ENCODE peak calls at places on chromosomes 5 and 9, in four cellular contexts. S, A, Q and K are unnamed samples.

GRCh38 chr5:144183254-144183889 is 12.7 kb downstream of the KCTD16 start:
- DNase-seq in S (no peak), A (peak), Q (peak), K (peak)

GRCh38 chr9:89357331-89358197 is 39.3 kb downstream of the SECISBP2 start:
- DNase-seq in S (peak), A (no peak), Q (no peak), K (no peak)

GRCh38 chr9:137682431-137682991 is 63.7 kb downstream of the EHMT1 start:
- DNase-seq in S (no peak), A (no peak), Q (peak), K (no peak)

GRCh38 chr9:4620881-4621555 is 41.1 kb upstream of the PLPP6 start:
- DNase-seq in S (no peak), A (peak), Q (peak), K (peak)

GRCh38 chr5:22500521-22500920 is 352.6 kb downstream of the CDH12 start:
- DNase-seq in S (no peak), A (no peak), Q (no peak), K (no peak)

GRCh38 chr9:86695904-86696424 is 251.3 kb downstream of the GAS1 start:
- DNase-seq in S (no peak), A (peak), Q (no peak), K (peak)

GRCh38 chr5:99955006-99955405 is 580.2 kb upstream of the FAM174A start:
- DNase-seq in S (no peak), A (no peak), Q (no peak), K (no peak)

GRCh38 chr5:159100022-159100927 is 559 bp upstream of the EBF1 start:
- DNase-seq in S (peak), A (peak), Q (peak), K (peak)

GRCh38 chr5:137342764-137343163 is 156.4 kb downstream of the SPOCK1 start:
- DNase-seq in S (no peak), A (no peak), Q (no peak), K (peak)

GRCh38 chr5:165495829-165496380 is 1990.5 kb downstream of the MAT2B start:
- DNase-seq in S (no peak), A (peak), Q (no peak), K (peak)

GRCh38 chr5:126884269-126884819 is 107.4 kb downstream of the LMNB1 start:
- DNase-seq in S (no peak), A (peak), Q (no peak), K (peak)

GRCh38 chr5:181235689-181236366 is 7.9 kb downstream of the RACK1 start:
- DNase-seq in S (no peak), A (no peak), Q (no peak), K (no peak)

GRCh38 chr5:72596956-72597355 is 89.7 kb upstream of the ZNF366 start:
- DNase-seq in S (no peak), A (peak), Q (no peak), K (peak)

GRCh38 chr9:121651014-121651294 is 480 bp upstream of the DAB2IP start:
- DNase-seq in S (no peak), A (no peak), Q (no peak), K (no peak)

GRCh38 chr5:77771452-77771851 is 4.7 kb downstream of the TBCA start:
- DNase-seq in S (no peak), A (no peak), Q (no peak), K (no peak)

GRCh38 chr5:87899109-87900100 is 369.2 kb downstream of the TMEM161B start:
- DNase-seq in S (no peak), A (peak), Q (peak), K (no peak)

GRCh38 chr9:115136379-115136778 is 18.4 kb upstream of the TNC start:
- DNase-seq in S (no peak), A (no peak), Q (no peak), K (no peak)

GRCh38 chr5:139925650-139926640 is 117.2 kb downstream of the NRG2 start:
- DNase-seq in S (no peak), A (no peak), Q (no peak), K (peak)

GRCh38 chr5:80255752-80256479 is at the start of gene SERINC5:
- DNase-seq in S (peak), A (peak), Q (peak), K (peak)

GRCh38 chr9:19114680-19115270 is 12.1 kb upstream of the HAUS6 start:
- DNase-seq in S (no peak), A (peak), Q (no peak), K (no peak)

GRCh38 chr9:89104821-89105220 is 73.8 kb downstream of the SHC3 start:
- DNase-seq in S (no peak), A (no peak), Q (no peak), K (no peak)

GRCh38 chr5:14112998-14113652 is 30.0 kb upstream of the TRIO start:
- DNase-seq in S (no peak), A (no peak), Q (no peak), K (no peak)

GRCh38 chr9:34512131-34513078 is 10.4 kb downstream of the ENHO start:
- DNase-seq in S (no peak), A (no peak), Q (no peak), K (no peak)

GRCh38 chr5:41795125-41795524 is 75.1 kb downstream of the OXCT1 start:
- DNase-seq in S (no peak), A (no peak), Q (no peak), K (no peak)

GRCh38 chr5:15365040-15365439 is 134.9 kb upstream of the FBXL7 start:
- DNase-seq in S (no peak), A (peak), Q (no peak), K (peak)

DNA sequence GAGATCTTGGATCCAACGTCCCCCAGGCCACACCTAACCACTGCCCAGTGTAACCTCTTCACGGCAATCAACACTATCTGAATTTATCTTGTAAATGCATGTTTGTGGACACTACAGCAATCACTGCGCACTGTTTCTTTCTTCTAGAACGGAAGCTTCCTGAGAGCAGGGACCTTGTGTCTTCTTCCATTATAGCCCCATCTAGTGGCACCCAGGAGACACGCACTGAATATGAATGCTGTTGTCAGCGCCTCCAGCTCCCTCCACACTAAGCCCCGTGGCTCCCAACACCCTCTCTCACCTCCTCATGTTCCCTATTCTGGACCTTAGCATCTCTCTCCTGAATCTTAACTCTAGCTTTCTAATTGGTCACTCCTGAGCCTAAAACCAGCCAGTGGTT is 72.7 kb downstream of the SMIM23 start:
- DNase-seq in S (no peak), A (peak), Q (peak), K (no peak)
- TF ChIP-seq CTCF in S (no peak), A (peak), Q (peak), K (peak)

GRCh38 chr5:61163905-61164304 is 1.6 kb upstream of the SMIM15 start:
- DNase-seq in S (no peak), A (no peak), Q (no peak), K (no peak)
- H3K4me3 ChIP-seq in S (no peak), A (no peak), Q (peak), K (peak)

DNA sequence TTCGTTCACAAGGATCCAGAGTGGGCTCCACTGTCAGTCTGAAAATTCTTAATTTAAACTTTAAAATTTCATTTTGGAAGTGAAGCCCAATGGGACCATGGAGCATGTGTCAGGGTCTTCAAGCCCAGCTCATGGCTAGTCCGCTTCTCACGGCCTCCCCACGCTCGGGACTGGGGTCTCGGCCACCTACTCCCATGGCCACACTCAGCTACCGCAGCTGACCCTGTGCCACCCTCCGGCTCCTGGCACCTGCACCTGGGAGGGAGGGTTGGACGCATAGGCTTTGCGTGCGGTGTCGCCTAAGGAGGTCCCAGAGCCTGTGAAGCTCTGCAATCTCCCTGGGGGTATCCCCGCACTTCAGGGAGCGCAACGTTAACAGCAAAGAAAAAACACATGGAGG is 175.7 kb upstream of the PRLR start:
- DNase-seq in S (no peak), A (no peak), Q (no peak), K (no peak)
- TF ChIP-seq CTCF in S (no peak), A (no peak), Q (no peak), K (no peak)

GRCh38 chr5:10351199-10351881 is 2.2 kb upstream of the MARCHF6 start:
- DNase-seq in S (no peak), A (peak), Q (no peak), K (peak)

GRCh38 chr5:10354048-10354872 is 765 bp downstream of the MARCHF6 start:
- DNase-seq in S (no peak), A (peak), Q (peak), K (peak)

GRCh38 chr5:10352404-10353240 is 873 bp upstream of the MARCHF6 start:
- DNase-seq in S (no peak), A (no peak), Q (peak), K (peak)

GRCh38 chr5:10353241-10354047 is at the start of gene MARCHF6:
- DNase-seq in S (no peak), A (peak), Q (peak), K (peak)

DNA sequence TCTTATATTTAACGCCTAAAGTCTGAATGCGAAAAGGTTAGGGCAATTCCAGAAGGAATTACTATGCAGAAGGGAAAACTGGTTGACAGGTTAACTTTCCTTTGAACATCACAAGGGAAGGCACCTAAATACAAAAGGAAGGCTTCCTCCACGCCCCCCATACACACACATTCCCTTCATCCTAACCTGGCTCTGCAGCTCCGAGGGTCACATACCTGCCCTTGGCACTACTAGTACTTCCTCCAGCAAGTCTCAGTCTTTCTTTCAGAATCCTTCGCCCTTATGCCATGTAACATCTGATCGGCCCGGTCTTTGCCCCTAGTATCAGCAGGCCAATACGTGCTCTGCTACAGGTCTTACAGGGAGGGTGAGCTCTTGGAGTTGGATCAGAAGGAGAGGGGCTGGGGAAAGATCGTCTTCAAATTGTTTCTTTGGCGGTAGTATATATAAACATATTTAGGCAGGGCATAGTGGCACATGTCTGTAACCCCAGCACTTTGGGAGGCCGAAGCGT is 1.6 kb upstream of the MARCHF6 start:
- DNase-seq in S (no peak), A (no peak), Q (no peak), K (no peak)
- H3K4me3 ChIP-seq in S (no peak), A (no peak), Q (peak), K (no peak)

DNA sequence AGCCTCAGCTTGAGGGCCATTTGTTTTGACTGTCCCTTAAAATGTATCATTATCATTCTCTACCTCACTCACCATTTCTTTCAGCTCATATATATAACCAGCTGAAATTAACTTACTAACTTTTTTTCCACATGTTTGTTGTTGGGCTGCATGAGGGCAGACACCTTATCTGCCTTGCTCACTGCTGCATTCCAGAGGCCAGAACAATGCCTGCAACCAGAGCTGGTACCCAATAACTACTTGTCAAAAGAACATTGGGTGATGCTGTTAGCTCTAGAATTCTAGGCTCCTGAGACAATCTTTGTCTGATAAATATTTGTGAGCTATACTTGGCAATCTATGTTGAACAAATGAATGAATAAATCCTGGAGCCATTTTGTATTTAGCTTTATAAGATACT is 68.3 kb downstream of the HTR4 start:
- DNase-seq in S (no peak), A (peak), Q (peak), K (peak)
- TF ChIP-seq CTCF in S (no peak), A (no peak), Q (peak), K (peak)

DNA sequence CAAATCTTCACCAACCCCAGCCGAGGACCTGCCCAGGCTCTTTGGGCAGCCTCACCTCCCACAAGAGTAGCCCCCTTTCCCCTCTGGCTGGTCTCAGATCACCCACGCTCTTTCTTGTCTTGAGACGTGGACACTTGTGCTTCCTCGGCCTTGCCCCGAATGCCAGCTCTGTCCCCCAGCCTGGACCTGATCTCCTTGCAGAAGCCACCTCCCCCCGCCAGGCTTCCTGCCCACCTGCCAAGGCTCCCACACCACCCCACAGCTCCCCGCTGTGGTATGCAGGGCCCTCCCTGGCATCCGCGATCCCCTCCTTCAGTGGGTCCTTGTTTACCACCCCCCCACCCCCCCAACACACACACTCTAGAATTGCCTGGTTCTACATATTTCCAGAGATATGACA is 133.7 kb downstream of the ROR2 start:
- DNase-seq in S (no peak), A (no peak), Q (no peak), K (no peak)
- H3K4me3 ChIP-seq in S (no peak), A (no peak), Q (no peak), K (no peak)

GRCh38 chr5:150589791-150590601 is 50.5 kb upstream of the SYNPO start:
- DNase-seq in S (no peak), A (peak), Q (peak), K (peak)
- TF ChIP-seq CTCF in S (peak), A (peak), Q (peak), K (peak)